ENCODE peak calls at places on chromosomes 13 and 19, in seven cellular contexts. M is psoas muscle; K is heart right ventricle; L is adrenal gland; X is brain microvascular endothelial cell; D is right lobe of liver; H is CD8-positive, alpha-beta T cell. G is an unnamed sample.
A peak's percentile ranks its signal among the peaks of the same experiment; 100 is the strongest.

GRCh38 chr19:10554760-10555612 is 10.8 kb downstream of the KRI1 start:
- DNase-seq in M (no peak), K (no peak), L (no peak), X (no peak), D (no peak), H (no peak), G (no peak)

GRCh38 chr19:35353635-35354034 is 4.6 kb upstream of the FFAR3 start:
- DNase-seq in M (no peak), K (no peak), L (no peak), X (no peak), D (no peak), H (no peak), G (no peak)

GRCh38 chr19:1520203-1520780 is 3.6 kb upstream of the PLK5 start:
- DNase-seq in M (no peak), K (no peak), L (no peak), X (no peak), D (no peak), H (no peak), G (no peak)

GRCh38 chr13:72890546-72890945 is 108.6 kb downstream of the PIBF1 start:
- DNase-seq in M (no peak), K (no peak), L (no peak), X (no peak), D (no peak), H (no peak), G (no peak)

GRCh38 chr13:39822437-39822836 is 167.0 kb downstream of the COG6 start:
- DNase-seq in M (no peak), K (no peak), L (no peak), X (peak; percentile 27), D (no peak), H (no peak), G (no peak)

GRCh38 chr13:106182404-106182803 is 353.1 kb downstream of the EFNB2 start:
- DNase-seq in M (no peak), K (no peak), L (no peak), X (peak; percentile 83), D (no peak), H (no peak), G (no peak)

GRCh38 chr19:49153167-49153809 is 1.9 kb downstream of the HRC start:
- DNase-seq in M (no peak), K (no peak), L (no peak), X (no peak), D (no peak), H (no peak), G (no peak)

GRCh38 chr13:40494932-40495619 is 171.4 kb downstream of the FOXO1 start:
- DNase-seq in M (no peak), K (no peak), L (no peak), X (no peak), D (no peak), H (no peak), G (no peak)

GRCh38 chr13:94710881-94711560 is 1.3 kb downstream of the SOX21 start:
- DNase-seq in M (no peak), K (no peak), L (no peak), X (no peak), D (no peak), H (no peak), G (no peak)

GRCh38 chr13:29503041-29503837 is 92.2 kb downstream of the SLC7A1 start:
- DNase-seq in M (no peak), K (no peak), L (no peak), X (no peak), D (peak; percentile 51), H (no peak), G (no peak)

GRCh38 chr19:18168673-18169381 is 4.8 kb upstream of the IFI30 start:
- DNase-seq in M (no peak), K (no peak), L (peak; percentile 39), X (no peak), D (no peak), H (no peak), G (no peak)

GRCh38 chr13:113090415-113090770 is 15.2 kb upstream of the F7 start:
- DNase-seq in M (no peak), K (no peak), L (no peak), X (no peak), D (no peak), H (no peak), G (no peak)

GRCh38 chr13:102724923-102725322 is 30.1 kb upstream of the METTL21C start:
- DNase-seq in M (no peak), K (no peak), L (no peak), X (peak; percentile 54), D (no peak), H (no peak), G (no peak)

GRCh38 chr19:13002389-13002898 is 7.2 kb downstream of the NFIX start:
- DNase-seq in M (peak; percentile 79), K (peak; percentile 66), L (no peak), X (no peak), D (no peak), H (no peak), G (no peak)

GRCh38 chr19:12997967-12998940 is 3.0 kb downstream of the NFIX start:
- DNase-seq in M (no peak), K (no peak), L (no peak), X (no peak), D (no peak), H (no peak), G (no peak)

GRCh38 chr19:13001502-13002388 is 6.5 kb downstream of the NFIX start:
- DNase-seq in M (peak; percentile 82), K (peak; percentile 66), L (no peak), X (no peak), D (no peak), H (no peak), G (peak; percentile 79)

GRCh38 chr19:13002970-13003540 is 7.8 kb downstream of the NFIX start:
- DNase-seq in M (no peak), K (no peak), L (no peak), X (no peak), D (no peak), H (no peak), G (no peak)

DNA sequence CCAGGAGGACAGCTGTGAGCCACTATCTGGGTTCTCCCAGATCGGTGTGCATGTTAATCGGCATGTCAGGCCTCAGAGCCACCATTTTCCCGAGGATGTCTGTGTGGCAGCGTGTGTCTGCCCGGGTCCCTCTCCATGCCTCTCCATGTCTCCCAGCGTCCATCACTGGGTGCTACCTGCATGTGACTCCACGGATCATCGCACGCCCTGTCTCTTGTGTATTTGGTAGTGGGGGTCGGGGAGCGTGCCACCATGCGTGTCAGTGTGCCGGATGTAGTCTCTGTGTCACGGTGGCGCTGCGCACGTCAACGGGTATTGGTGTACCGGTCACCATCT is 5.9 kb downstream of the NFIX start:
- DNase-seq in M (peak; percentile 56), K (no peak), L (no peak), X (no peak), D (no peak), H (no peak), G (no peak)
- H3K27ac ChIP-seq in M (peak overlapping the region; percentile 99), K (peak overlapping the region; percentile 96), L (peak overlapping the region; percentile 80), X (no peak overlapping the region), D (no peak overlapping the region), H (no peak overlapping the region), G (peak overlapping the region; percentile 89)

GRCh38 chr19:3041302-3041701 is 12.2 kb upstream of the TLE2 start:
- DNase-seq in M (no peak), K (no peak), L (peak; percentile 22), X (no peak), D (no peak), H (no peak), G (no peak)

GRCh38 chr19:3042545-3043267 is 13.6 kb upstream of the TLE2 start:
- DNase-seq in M (no peak), K (no peak), L (no peak), X (no peak), D (no peak), H (no peak), G (no peak)

GRCh38 chr19:3039641-3040077 is 10.6 kb upstream of the TLE2 start:
- DNase-seq in M (peak; percentile 53), K (no peak), L (peak; percentile 68), X (no peak), D (no peak), H (peak; percentile 45), G (no peak)

GRCh38 chr19:3039125-3039524 is 10.0 kb upstream of the TLE2 start:
- DNase-seq in M (no peak), K (no peak), L (no peak), X (no peak), D (no peak), H (no peak), G (no peak)

GRCh38 chr19:3041756-3042517 is 12.9 kb upstream of the TLE2 start:
- DNase-seq in M (no peak), K (no peak), L (peak; percentile 18), X (no peak), D (no peak), H (no peak), G (no peak)
- H3K27ac ChIP-seq in M (no peak overlapping the region), K (no peak overlapping the region), L (peak overlapping the region; percentile 58), X (no peak overlapping the region), D (no peak overlapping the region), H (no peak overlapping the region), G (peak overlapping the region; percentile 35)

GRCh38 chr19:16373079-16373478 is 48.5 kb downstream of the KLF2 start:
- DNase-seq in M (no peak), K (no peak), L (no peak), X (no peak), D (no peak), H (no peak), G (no peak)

GRCh38 chr19:16370671-16371391 is 46.2 kb downstream of the KLF2 start:
- DNase-seq in M (no peak), K (no peak), L (no peak), X (no peak), D (no peak), H (no peak), G (no peak)

GRCh38 chr19:16372065-16372915 is 47.7 kb downstream of the KLF2 start:
- DNase-seq in M (no peak), K (no peak), L (no peak), X (no peak), D (no peak), H (no peak), G (no peak)

GRCh38 chr19:16369664-16370576 is 45.3 kb downstream of the KLF2 start:
- DNase-seq in M (no peak), K (no peak), L (no peak), X (no peak), D (no peak), H (peak; percentile 96), G (no peak)

GRCh38 chr19:16371540-16371986 is 46.9 kb downstream of the KLF2 start:
- DNase-seq in M (peak; percentile 54), K (peak; percentile 69), L (no peak), X (no peak), D (peak; percentile 66), H (peak; percentile 96), G (no peak)
- H3K27ac ChIP-seq in M (peak overlapping the region; percentile 4), K (no peak overlapping the region), L (peak overlapping the region; percentile 80), X (no peak overlapping the region), D (no peak overlapping the region), H (peak overlapping the region; percentile 95), G (no peak overlapping the region)

DNA sequence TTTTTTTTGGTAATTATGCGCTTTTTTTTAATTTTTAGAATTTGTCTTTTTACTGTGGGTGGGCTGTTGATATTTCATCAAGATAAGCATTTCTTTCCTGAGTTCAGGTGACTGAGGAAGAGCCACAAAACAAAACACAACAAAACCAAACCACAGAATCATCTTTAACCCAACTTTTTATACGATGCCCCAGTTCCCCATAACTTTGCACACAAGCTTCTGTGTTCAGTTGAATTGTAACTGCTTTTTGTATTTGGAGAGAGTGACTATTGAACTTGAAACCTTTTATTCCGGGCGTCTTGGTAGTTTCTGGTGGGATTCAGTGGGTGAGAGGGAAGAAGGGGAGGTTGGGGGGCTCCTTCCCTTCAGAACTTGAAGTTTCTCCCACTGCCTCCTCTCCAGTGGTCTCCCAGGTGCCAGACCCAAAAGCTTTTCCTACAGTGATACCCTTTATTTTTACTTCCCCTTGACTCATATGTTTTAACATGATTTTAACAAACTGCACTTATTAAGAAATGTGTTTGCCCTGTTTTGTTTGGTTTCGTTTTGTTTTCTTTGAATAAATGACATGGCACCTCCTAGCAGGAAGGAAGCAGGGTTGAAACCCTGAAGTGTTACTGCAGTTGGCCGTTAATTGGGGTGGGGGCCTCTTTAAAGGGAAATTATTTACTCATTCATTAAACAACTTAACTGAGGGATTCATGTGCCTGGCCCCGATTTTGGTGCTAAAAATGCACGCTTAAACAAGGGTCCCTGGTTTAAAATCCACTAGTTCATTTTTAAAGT is 2.7 kb upstream of the CCDC97 start:
- DNase-seq in M (no peak), K (no peak), L (no peak), X (no peak), D (no peak), H (no peak), G (no peak)
- H3K27ac ChIP-seq in M (peak overlapping the region; percentile 93), K (peak overlapping the region; percentile 93), L (peak overlapping the region; percentile 99), X (no peak overlapping the region), D (peak overlapping the region; percentile 28), H (peak overlapping the region; percentile 88), G (peak overlapping the region; percentile 96)